ENCODE peak calls at places on chromosomes 5 and 9, in seven cellular contexts. S is HuH-7.5; Y is thyroid gland; V is stimulated activated CD4-positive, alpha-beta T cell treated with anti-CD3 and anti-CD28 coated beads, Interleukin-1b, Interleukin-23, amount 100 ng/mL, for 24 hours; L is amniotic stem cell; F is posterior vena cava; T is effector CD8-positive, alpha-beta T cell. A is an unnamed sample.

GRCh38 chr5:148224131-148224742 is 14.1 kb upstream of the MARCOL start:
- DNase-seq in V (no peak), Y (no peak), T (no peak), L (no peak), S (no peak), F (no peak), A (no peak)

GRCh38 chr5:172082180-172082579 is 75.7 kb upstream of the FBXW11 start:
- DNase-seq in L (no peak), T (no peak), S (no peak), V (no peak), Y (no peak), F (no peak), A (no peak)

GRCh38 chr9:134301387-134302129 is 24.7 kb upstream of the RXRA start:
- DNase-seq in V (no peak), T (no peak), S (peak), L (no peak), F (peak), Y (no peak), A (no peak)

GRCh38 chr5:86979801-86980510 is 287.7 kb upstream of the RASA1 start:
- DNase-seq in V (no peak), Y (no peak), S (no peak), F (no peak), L (peak), T (no peak), A (no peak)

GRCh38 chr5:132365213-132365612 is 4.3 kb upstream of the SLC22A5 start:
- DNase-seq in V (no peak), L (no peak), T (no peak), S (no peak), Y (no peak), F (no peak), A (no peak)

GRCh38 chr5:172556971-172557461 is 84.0 kb upstream of the NEURL1B start:
- DNase-seq in T (no peak), F (no peak), V (no peak), L (no peak), Y (no peak), S (no peak), A (no peak)

GRCh38 chr5:73437126-73438047 is 11.2 kb downstream of the FOXD1 start:
- DNase-seq in L (peak), T (no peak), S (peak), Y (no peak), V (no peak), F (peak), A (peak)

GRCh38 chr9:81559741-81560140 is 129.6 kb downstream of the TLE1 start:
- DNase-seq in F (no peak), V (no peak), S (no peak), T (no peak), L (peak), Y (no peak), A (no peak)

GRCh38 chr5:159619826-159620225 is 289.5 kb upstream of the IL12B start:
- DNase-seq in F (no peak), L (no peak), V (no peak), S (no peak), Y (no peak), T (no peak), A (no peak)

GRCh38 chr5:78813286-78813685 is 164.7 kb upstream of the LHFPL2 start:
- DNase-seq in T (no peak), Y (no peak), L (no peak), F (no peak), S (no peak), V (no peak), A (no peak)

GRCh38 chr9:78866228-78867132 is 569.6 kb downstream of the PSAT1 start:
- DNase-seq in L (peak), V (no peak), F (no peak), Y (no peak), S (no peak), T (no peak), A (no peak)

GRCh38 chr9:131619680-131620079 is 74.4 kb downstream of the PRRT1B start:
- DNase-seq in T (no peak), L (no peak), F (no peak), Y (no peak), V (no peak), S (no peak), A (no peak)

GRCh38 chr5:6637590-6637989 is 4.3 kb downstream of the SRD5A1 start:
- DNase-seq in V (no peak), F (no peak), Y (no peak), S (no peak), L (no peak), T (no peak), A (no peak)

GRCh38 chr5:95251185-95251584 is 33.7 kb downstream of the MCTP1 start:
- DNase-seq in S (no peak), F (no peak), V (no peak), L (no peak), T (no peak), Y (no peak), A (no peak)

GRCh38 chr5:457195-457961 is 14.4 kb downstream of the EXOC3 start:
- DNase-seq in V (no peak), L (no peak), F (peak), Y (peak), T (no peak), S (no peak), A (no peak)

GRCh38 chr5:102654559-102655354 is 100.3 kb upstream of the PAM start:
- DNase-seq in V (no peak), F (no peak), L (no peak), T (no peak), Y (no peak), S (no peak), A (no peak)

GRCh38 chr5:62093981-62094380 is 212.0 kb upstream of the KIF2A start:
- DNase-seq in T (no peak), S (no peak), F (no peak), L (no peak), Y (peak), V (no peak), A (no peak)

GRCh38 chr9:87898151-87898550 is 15.5 kb downstream of the SPATA31E1 start:
- DNase-seq in F (no peak), T (no peak), V (no peak), L (no peak), Y (no peak), S (no peak), A (no peak)

A was measured in naive thymus-derived CD8-positive, alpha-beta T cell.